ENCODE peak calls at places on chromosomes 13 and 19, in seven cellular contexts. B is fibroblast of lung, R is OCI-LY7, W is tibial nerve, L is mucosa of descending colon, O is uterus, V is neural progenitor cell. E is an unnamed sample.

GRCh38 chr13:22080832-22081231 is 410.0 kb downstream of the FGF9 start:
- DNase-seq in B (no peak), R (no peak), W (no peak), L (no peak), O (no peak), V (no peak), E (no peak)

GRCh38 chr13:89514534-89515312 is 1832.8 kb upstream of the MIR17HG start:
- DNase-seq in B (peak; percentile 83), R (no peak), W (no peak), L (no peak), O (no peak), V (peak; percentile 43), E (peak; percentile 42)

GRCh38 chr13:30572859-30573275 is 44.9 kb upstream of the USPL1 start:
- DNase-seq in B (peak; percentile 75), R (peak; percentile 80), W (no peak), L (no peak), O (no peak), V (no peak), E (no peak)

GRCh38 chr13:23141964-23142363 is 38.8 kb upstream of the SGCG start:
- DNase-seq in B (no peak), R (no peak), W (no peak), L (no peak), O (no peak), V (no peak), E (no peak)

GRCh38 chr19:10086032-10086903 is at the start of gene SHFL:
- DNase-seq in B (peak; percentile 58), R (peak; percentile 81), W (peak; percentile 59), L (peak; percentile 88), O (peak; percentile 82), V (peak; percentile 77), E (peak; percentile 24)

GRCh38 chr13:110711778-110712070 is 1.8 kb upstream of the ING1 start:
- DNase-seq in B (peak; percentile 25), R (no peak), W (no peak), L (no peak), O (no peak), V (peak; percentile 15), E (peak; percentile 54)

GRCh38 chr19:1489463-1489971 is 633 bp downstream of the PCSK4 start:
- DNase-seq in B (no peak), R (no peak), W (no peak), L (peak; percentile 68), O (no peak), V (no peak), E (no peak)

GRCh38 chr13:106532111-106532929 is 3.1 kb downstream of the EFNB2 start:
- DNase-seq in B (peak; percentile 56), R (no peak), W (no peak), L (no peak), O (peak; percentile 27), V (peak; percentile 59), E (no peak)

GRCh38 chr19:45451181-45451849 is 16.5 kb upstream of the FOSB start:
- DNase-seq in B (peak; percentile 53), R (peak; percentile 72), W (no peak), L (no peak), O (peak; percentile 54), V (no peak), E (no peak)

GRCh38 chr19:47661161-47661560 is 52.1 kb upstream of the EHD2 start:
- DNase-seq in B (no peak), R (no peak), W (no peak), L (peak; percentile 54), O (no peak), V (no peak), E (no peak)

GRCh38 chr13:72590091-72590490 is 137.3 kb downstream of the MZT1 start:
- DNase-seq in B (no peak), R (no peak), W (no peak), L (no peak), O (no peak), V (no peak), E (no peak)

GRCh38 chr19:35744335-35744687 is 907 bp downstream of the U2AF1L4 start:
- DNase-seq in B (no peak), R (no peak), W (no peak), L (no peak), O (no peak), V (no peak), E (no peak)

GRCh38 chr19:38686530-38686888 is 39.1 kb downstream of the ACTN4 start:
- DNase-seq in B (no peak), R (no peak), W (no peak), L (no peak), O (no peak), V (no peak), E (peak; percentile 31)

GRCh38 chr13:20294497-20294896 is 62.4 kb upstream of the GJB6 start:
- DNase-seq in B (no peak), R (no peak), W (no peak), L (no peak), O (no peak), V (peak; percentile 33), E (no peak)

GRCh38 chr19:14758816-14759215 is 19.5 kb downstream of the ADGRE2 start:
- DNase-seq in B (no peak), R (no peak), W (no peak), L (no peak), O (no peak), V (peak; percentile 16), E (no peak)

GRCh38 chr13:34044660-34045080 is 226.7 kb downstream of the RFC3 start:
- DNase-seq in B (peak; percentile 78), R (no peak), W (no peak), L (no peak), O (no peak), V (no peak), E (no peak)

GRCh38 chr19:45117167-45117594 is 24.2 kb downstream of the PPP1R37 start:
- DNase-seq in B (no peak), R (peak; percentile 50), W (no peak), L (no peak), O (no peak), V (peak; percentile 63), E (peak; percentile 78)

GRCh38 chr19:17655751-17656480 is 32.2 kb downstream of the UNC13A start:
- DNase-seq in B (no peak), R (no peak), W (no peak), L (no peak), O (no peak), V (no peak), E (no peak)
- H3K4me3 ChIP-seq in B (no peak overlapping the region), R (no peak overlapping the region), W (no peak overlapping the region), L (no peak overlapping the region), O (no peak overlapping the region), V (no peak overlapping the region), E (no peak overlapping the region)

DNA sequence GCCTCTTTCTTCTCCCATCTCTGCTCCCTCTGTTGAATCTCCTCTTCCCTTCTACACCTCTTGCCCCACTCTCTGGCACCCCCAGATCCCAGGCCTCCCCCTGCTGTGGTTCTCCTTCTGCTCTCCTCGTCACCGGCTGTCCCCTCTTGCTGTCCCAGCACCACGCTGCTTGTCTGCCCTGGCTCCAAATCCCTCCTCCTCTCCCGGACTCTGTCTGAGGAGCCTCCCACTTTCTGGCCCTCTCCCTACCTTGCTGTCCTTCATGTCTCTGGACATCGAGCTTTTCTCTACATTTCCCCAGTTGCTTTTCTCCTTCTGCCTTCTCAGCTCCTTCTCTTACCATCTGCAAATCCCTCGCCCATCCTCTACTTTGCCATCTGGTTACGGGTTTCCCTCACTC is 1.3 kb downstream of the ZNF347 start:
- DNase-seq in B (no peak), R (no peak), W (no peak), L (no peak), O (no peak), V (peak; percentile 61), E (peak; percentile 61)
- H3K9me3 ChIP-seq in B (no peaks in the 10 kb centered on the region), R (peaks cover 15% of the 10 kb centered on the region), W (no peaks in the 10 kb centered on the region), L (peaks cover 38% of the 10 kb centered on the region), O (no peaks in the 10 kb centered on the region), V (peaks cover 6% of the 10 kb centered on the region), E (peaks cover 2% of the 10 kb centered on the region)

DNA sequence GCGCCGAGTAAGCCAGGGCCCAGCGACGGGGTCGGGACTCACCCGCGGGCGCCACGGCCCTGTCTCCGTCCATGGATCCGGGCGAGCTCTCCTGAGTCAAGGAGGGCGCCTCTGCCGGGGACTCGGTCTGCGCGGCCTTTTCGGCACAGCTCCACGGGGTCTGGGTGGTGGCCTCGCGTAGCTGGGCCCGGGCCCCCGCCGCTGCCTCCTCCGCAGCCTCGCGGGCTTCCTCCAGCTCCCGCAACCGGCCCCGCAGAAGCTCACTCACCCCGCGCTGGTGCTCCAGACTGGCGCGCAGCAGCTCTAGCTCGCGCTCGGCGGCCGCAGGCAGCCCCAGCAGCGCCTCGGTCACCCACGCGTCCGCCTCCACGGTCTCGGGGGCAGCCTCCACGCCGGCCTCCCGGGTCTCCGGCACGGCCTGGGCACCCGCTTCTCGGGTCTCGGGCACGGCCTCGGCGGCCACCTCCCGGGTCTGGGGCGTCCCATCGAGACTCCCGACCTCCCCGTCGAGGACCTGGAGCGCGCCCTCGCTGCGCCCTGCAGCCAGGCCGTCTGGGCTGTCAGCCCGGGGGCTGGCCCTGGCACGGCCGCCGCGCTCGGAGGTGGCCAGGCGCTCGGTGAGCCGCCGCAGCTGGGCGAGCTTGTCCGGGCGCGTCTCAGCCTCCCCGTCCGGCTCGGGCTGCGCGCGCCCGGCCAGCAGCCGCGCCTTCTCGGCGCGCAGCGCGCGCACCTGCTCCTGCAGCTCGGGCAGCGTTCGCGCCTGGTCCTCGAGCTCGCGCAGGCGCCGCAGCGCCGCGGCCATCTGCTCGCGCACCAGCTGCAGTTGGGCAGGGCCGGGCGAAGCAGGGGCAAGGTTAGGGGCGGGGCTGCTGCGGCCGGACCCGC is 8.4 kb downstream of the KANK3 start:
- DNase-seq in B (peak; percentile 77), R (no peak), W (no peak), L (peak; percentile 74), O (no peak), V (peak; percentile 95), E (peak; percentile 83)
- H3K4me3 ChIP-seq in B (no peak overlapping the region), R (no peak overlapping the region), W (peak overlapping the region; percentile 45), L (no peak overlapping the region), O (no peak overlapping the region), V (peak overlapping the region; percentile 48), E (peak overlapping the region; percentile 38)

GRCh38 chr19:36894849-36895383 is 21.2 kb downstream of the ZNF829 start:
- DNase-seq in B (no peak), R (no peak), W (no peak), L (no peak), O (no peak), V (no peak), E (no peak)
- H3K9me3 ChIP-seq in B (peaks cover 7% of the 10 kb centered on the region), R (peaks cover 45% of the 10 kb centered on the region), W (peaks cover 39% of the 10 kb centered on the region), L (peaks cover 99% of the 10 kb centered on the region), O (peaks cover 98% of the 10 kb centered on the region), V (peaks cover 77% of the 10 kb centered on the region), E (peaks cover 39% of the 10 kb centered on the region)

E was measured in WERI-Rb-1.